ENCODE peak calls at places on chromosome 2, in nine cellular contexts. J, C, K, A, T, S, W, R and F are unnamed samples.

GRCh38 chr2:186551323-186552050 is 38.4 kb upstream of the ITGAV start:
- DNase-seq in K (no peak), S (peak; percentile 52), C (no peak), A (no peak), J (no peak), T (no peak), W (no peak), R (no peak), F (no peak)

GRCh38 chr2:102549027-102549426 is 70.3 kb upstream of the SLC9A2 start:
- DNase-seq in J (no peak), R (no peak), T (no peak), A (no peak), S (no peak), K (no peak), W (no peak), C (no peak), F (peak; percentile 30)

GRCh38 chr2:225122582-225123486 is 80.6 kb upstream of the DOCK10 start:
- DNase-seq in K (no peak), R (peak; percentile 17), C (no peak), T (no peak), A (no peak), W (no peak), J (peak; percentile 41), S (peak; percentile 32), F (peak; percentile 67)

GRCh38 chr2:110152943-110153342 is 37.3 kb upstream of the MALL start:
- DNase-seq in J (no peak), R (no peak), C (no peak), T (no peak), K (no peak), S (no peak), W (no peak), A (no peak), F (no peak)

GRCh38 chr2:159497256-159497655 is 119.1 kb downstream of the BAZ2B start:
- DNase-seq in C (no peak), W (no peak), A (no peak), J (no peak), K (no peak), T (no peak), S (peak; percentile 95), R (no peak), F (no peak)

GRCh38 chr2:235421618-235422017 is 72.2 kb upstream of the AGAP1 start:
- DNase-seq in C (no peak), W (no peak), K (no peak), R (no peak), T (peak; percentile 71), J (no peak), S (no peak), A (no peak), F (no peak)

GRCh38 chr2:149994057-149994728 is 406.6 kb upstream of the MMADHC start:
- DNase-seq in R (no peak), W (no peak), C (no peak), A (no peak), J (no peak), K (no peak), S (peak; percentile 92), T (no peak), F (no peak)

GRCh38 chr2:76157531-76157930 is 446.8 kb upstream of the GCFC2 start:
- DNase-seq in R (no peak), A (no peak), J (no peak), T (no peak), C (no peak), W (no peak), S (no peak), K (no peak), F (no peak)

GRCh38 chr2:218082586-218083351 is 13.7 kb downstream of the RUFY4 start:
- DNase-seq in C (no peak), A (no peak), J (no peak), T (no peak), S (no peak), W (no peak), K (no peak), R (no peak), F (no peak)

GRCh38 chr2:226790006-226790405 is 9.6 kb downstream of the IRS1 start:
- DNase-seq in R (no peak), S (no peak), A (no peak), K (no peak), C (no peak), T (no peak), J (no peak), W (no peak), F (no peak)

GRCh38 chr2:182929972-182930371 is 63.5 kb upstream of the FRZB start:
- DNase-seq in R (no peak), A (no peak), K (no peak), J (no peak), C (no peak), S (no peak), W (no peak), T (no peak), F (no peak)

GRCh38 chr2:134360750-134361487 is 107.0 kb downstream of the MGAT5 start:
- DNase-seq in C (peak; percentile 66), K (no peak), R (no peak), A (no peak), S (no peak), W (no peak), T (no peak), J (no peak), F (no peak)

GRCh38 chr2:10863837-10864236 is 47.9 kb upstream of the KCNF1 start:
- DNase-seq in T (no peak), S (no peak), R (peak; percentile 77), W (no peak), J (no peak), K (no peak), A (no peak), C (no peak), F (no peak)

GRCh38 chr2:176151199-176152099 is at the start of gene HOXD4:
- DNase-seq in A (no peak), S (no peak), R (no peak), W (no peak), C (no peak), J (no peak), K (no peak), T (no peak), F (no peak)

GRCh38 chr2:101766871-101767739 is 69.6 kb downstream of the MAP4K4 start:
- DNase-seq in R (no peak), S (peak; percentile 95), W (no peak), T (no peak), J (no peak), A (no peak), C (no peak), K (no peak), F (no peak)

GRCh38 chr2:3475771-3476170 is 43.6 kb downstream of the ADI1 start:
- DNase-seq in C (no peak), W (no peak), T (no peak), S (no peak), A (no peak), K (no peak), J (no peak), R (no peak), F (no peak)

GRCh38 chr2:88657131-88657530 is 29.9 kb upstream of the EIF2AK3 start:
- DNase-seq in K (no peak), A (no peak), S (peak; percentile 52), C (no peak), W (no peak), R (no peak), J (no peak), T (no peak), F (no peak)

GRCh38 chr2:117056376-117056748 is 758.1 kb upstream of the DDX18 start:
- DNase-seq in A (no peak), K (no peak), S (no peak), C (no peak), J (no peak), R (no peak), T (no peak), W (no peak), F (peak; percentile 50)

GRCh38 chr2:179764710-179765109 is 96.7 kb downstream of the ZNF385B start:
- DNase-seq in C (no peak), A (no peak), J (no peak), T (no peak), K (no peak), R (no peak), S (no peak), W (no peak), F (no peak)

GRCh38 chr2:37561615-37562569 is 109.5 kb downstream of the CDC42EP3 start:
- DNase-seq in R (peak; percentile 54), C (no peak), W (no peak), J (peak; percentile 27), K (no peak), T (no peak), S (peak; percentile 96), A (no peak), F (peak; percentile 68)

GRCh38 chr2:189854152-189854551 is 69.9 kb downstream of the PMS1 start:
- DNase-seq in T (no peak), A (no peak), R (no peak), S (no peak), K (no peak), J (no peak), C (no peak), W (no peak), F (no peak)

GRCh38 chr2:65512783-65513182 is 80.4 kb upstream of the SPRED2 start:
- DNase-seq in C (no peak), A (no peak), W (no peak), R (no peak), S (no peak), J (no peak), K (no peak), T (no peak), F (no peak)

GRCh38 chr2:238714038-238714528 is 133.8 kb upstream of the TWIST2 start:
- DNase-seq in S (peak; percentile 15), W (no peak), C (no peak), A (no peak), R (no peak), K (no peak), T (no peak), J (no peak), F (no peak)

GRCh38 chr2:28080911-28081310 is 190.4 kb downstream of the BABAM2 start:
- DNase-seq in A (no peak), T (no peak), C (no peak), S (peak; percentile 85), K (no peak), J (no peak), R (no peak), W (no peak), F (no peak)

GRCh38 chr2:241702155-241702404 is 241 bp downstream of the ING5 start:
- DNase-seq in R (peak; percentile 75), W (peak; percentile 72), T (no peak), A (peak; percentile 83), S (peak; percentile 80), J (no peak), C (no peak), K (no peak), F (peak; percentile 88)

GRCh38 chr2:10071595-10071994 is 8.6 kb downstream of the CYS1 start:
- DNase-seq in C (no peak), W (no peak), A (no peak), S (no peak), T (no peak), K (no peak), J (no peak), R (no peak), F (no peak)

GRCh38 chr2:213057977-213058376 is 93.4 kb downstream of the IKZF2 start:
- DNase-seq in R (peak; percentile 63), K (no peak), C (no peak), S (no peak), A (no peak), T (no peak), J (no peak), W (no peak), F (no peak)

GRCh38 chr2:30721241-30721640 is 86.0 kb downstream of the CAPN13 start:
- DNase-seq in K (no peak), S (no peak), R (no peak), T (no peak), C (no peak), A (no peak), J (no peak), W (no peak), F (no peak)

GRCh38 chr2:42934568-42935258 is 142.3 kb upstream of the HAAO start:
- DNase-seq in T (no peak), A (no peak), C (no peak), S (no peak), K (peak; percentile 19), W (no peak), J (no peak), R (no peak), F (no peak)

GRCh38 chr2:196925768-196926561 is 542 bp downstream of the PGAP1 start:
- DNase-seq in W (peak; percentile 5), S (peak; percentile 24), T (no peak), C (no peak), A (peak; percentile 25), R (peak; percentile 41), K (peak; percentile 45), J (peak; percentile 39), F (peak; percentile 74)

GRCh38 chr2:64327129-64327509 is 126.8 kb upstream of the LGALSL start:
- DNase-seq in S (no peak), A (no peak), C (no peak), W (no peak), R (no peak), T (no peak), J (no peak), K (no peak), F (no peak)